ENCODE peak calls at places on chromosomes 16 and 17, in seven cellular contexts. B is transverse colon; A is cardiac muscle cell; P is AG04450; N is CD8-positive, alpha-beta memory T cell; K is tibial artery; D is psoas muscle. E is an unnamed sample.

GRCh38 chr16:49859139-49859947 is 3.4 kb upstream of the ZNF423 start:
- DNase-seq in P (no peak), K (peak; percentile 79), N (no peak), B (peak; percentile 67), D (peak; percentile 69), A (peak; percentile 75), E (no peak)

GRCh38 chr17:43667506-43668438 is 6.0 kb upstream of the MEOX1 start:
- DNase-seq in B (no peak), N (no peak), P (no peak), D (no peak), A (no peak), K (no peak), E (no peak)

GRCh38 chr17:79632432-79632735 is 21.5 kb upstream of the RBFOX3 start:
- DNase-seq in B (peak; percentile 1), A (no peak), K (peak; percentile 28), P (no peak), D (peak; percentile 12), N (no peak), E (no peak)

GRCh38 chr17:17860761-17861107 is 23.9 kb upstream of the SREBF1 start:
- DNase-seq in N (no peak), B (no peak), P (no peak), A (no peak), K (no peak), D (no peak), E (no peak)

GRCh38 chr17:2170023-2170422 is 115.1 kb downstream of the HIC1 start:
- DNase-seq in B (peak; percentile 39), D (no peak), N (no peak), P (no peak), A (no peak), K (no peak), E (peak; percentile 44)

GRCh38 chr16:54589326-54589725 is 302.7 kb upstream of the IRX3 start:
- DNase-seq in P (no peak), B (no peak), K (no peak), A (no peak), N (no peak), D (no peak), E (no peak)

GRCh38 chr17:42087042-42087701 is 11.1 kb downstream of the ZNF385C start:
- DNase-seq in K (no peak), B (no peak), D (no peak), A (no peak), N (no peak), P (no peak), E (no peak)

GRCh38 chr16:56525154-56525720 is 5.4 kb upstream of the BBS2 start:
- DNase-seq in A (peak; percentile 50), N (no peak), D (no peak), P (no peak), K (no peak), B (no peak), E (no peak)

GRCh38 chr17:28725660-28726395 is at the start of gene TLCD1:
- DNase-seq in B (peak; percentile 73), A (peak; percentile 89), K (peak; percentile 84), N (peak; percentile 71), D (peak; percentile 79), P (no peak), E (peak; percentile 65)

GRCh38 chr16:19419691-19420060 is 2.0 kb downstream of the TMC5 start:
- DNase-seq in K (no peak), A (peak; percentile 6), P (no peak), N (no peak), D (no peak), B (no peak), E (no peak)

GRCh38 chr17:2871205-2871604 is 75.0 kb downstream of the RAP1GAP2 start:
- DNase-seq in P (no peak), K (no peak), B (no peak), D (no peak), N (no peak), A (no peak), E (no peak)

GRCh38 chr17:72502940-72503341 is 382.1 kb downstream of the SOX9 start:
- DNase-seq in D (no peak), A (peak; percentile 50), N (no peak), P (no peak), K (no peak), B (no peak), E (no peak)
- H3K4me3 ChIP-seq in D (no peak overlapping the region), A (no peak overlapping the region), N (no peak overlapping the region), P (no peak overlapping the region), K (no peak overlapping the region), B (no peak overlapping the region), E (no peak overlapping the region)

GRCh38 chr16:23122107-23122506 is 27.1 kb downstream of the USP31 start:
- DNase-seq in A (no peak), D (no peak), P (no peak), K (no peak), B (no peak), N (no peak), E (no peak)

GRCh38 chr16:23120562-23120961 is 28.7 kb downstream of the USP31 start:
- DNase-seq in D (no peak), N (no peak), P (no peak), K (no peak), A (no peak), B (no peak), E (no peak)

GRCh38 chr16:23119570-23119969 is 29.7 kb downstream of the USP31 start:
- DNase-seq in B (no peak), P (no peak), N (no peak), D (no peak), K (no peak), A (peak; percentile 58), E (no peak)

GRCh38 chr16:23124315-23124714 is 24.9 kb downstream of the USP31 start:
- DNase-seq in B (no peak), D (peak; percentile 73), N (no peak), P (no peak), A (peak; percentile 62), K (no peak), E (no peak)

DNA sequence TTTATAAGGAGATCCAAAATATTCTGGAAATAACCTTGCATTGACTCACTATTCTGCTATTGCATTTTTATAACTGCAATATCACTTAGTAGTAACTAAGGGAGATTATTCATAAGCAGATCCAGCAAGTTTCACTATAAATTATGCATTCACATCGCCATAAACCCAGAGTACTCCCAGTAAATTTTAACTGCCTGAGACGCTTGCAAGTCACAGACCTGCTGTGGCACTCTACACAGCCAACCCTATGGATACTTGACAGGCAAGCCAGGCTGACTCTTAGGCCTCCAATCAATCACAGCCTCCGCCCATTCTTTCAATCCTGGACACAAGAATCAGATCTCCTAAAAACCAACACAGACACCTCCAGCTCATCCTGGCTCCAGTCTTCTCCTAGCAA is 28.2 kb downstream of the USP31 start:
- DNase-seq in D (no peak), A (no peak), K (no peak), B (no peak), N (no peak), P (no peak), E (no peak)
- H3K27ac ChIP-seq in D (no peak overlapping the region), A (no peak overlapping the region), K (peak overlapping the region; percentile 26), B (peak overlapping the region; percentile 69), N (no peak overlapping the region), P (no peak overlapping the region), E (no peak overlapping the region)

DNA sequence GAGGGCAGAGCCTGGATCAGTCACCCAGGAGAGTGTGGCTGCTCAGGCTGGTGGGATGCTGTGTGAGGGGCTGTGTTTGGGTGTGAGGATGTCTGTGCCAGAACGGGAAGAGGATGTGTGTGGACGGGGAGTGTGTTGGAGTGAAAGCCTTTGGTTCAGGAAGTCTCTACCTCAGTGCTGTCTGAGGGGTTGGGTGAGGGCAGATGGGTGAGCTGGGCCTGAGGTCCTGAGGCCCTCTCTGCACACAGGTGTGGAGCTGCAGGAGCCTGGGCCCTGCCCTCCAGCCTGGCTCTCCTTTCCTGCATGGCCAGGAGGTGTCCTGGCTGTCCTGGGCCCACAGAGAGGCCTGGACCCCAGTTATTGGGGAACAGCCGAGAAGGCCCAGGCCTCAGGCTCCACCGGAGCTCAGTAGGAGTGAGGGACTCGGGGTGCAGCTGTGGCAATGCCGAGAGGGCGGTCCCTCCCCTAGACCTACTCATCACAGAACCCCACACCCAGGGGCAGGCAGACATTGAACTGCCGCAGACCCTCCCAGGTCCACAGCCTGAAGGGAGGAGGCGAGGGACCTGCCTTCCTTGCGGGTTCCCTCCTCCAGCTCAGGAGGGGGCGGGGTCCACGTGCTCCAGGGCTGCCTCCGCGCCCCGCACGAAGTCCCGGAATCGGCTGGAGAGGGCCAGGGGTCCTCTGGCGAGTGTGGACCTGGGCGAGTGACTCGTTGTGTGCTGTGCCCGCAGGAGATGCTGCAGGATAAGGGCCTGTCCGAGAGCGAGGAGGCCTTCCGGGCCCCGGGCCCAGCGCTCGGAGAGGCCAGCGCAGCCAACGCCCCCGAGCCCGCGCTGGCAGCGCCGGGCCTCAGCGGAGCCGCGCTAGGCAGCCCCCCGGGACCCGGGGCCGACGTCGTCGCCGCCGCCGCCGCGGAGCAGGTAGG is 3.8 kb downstream of the TBX4 start:
- DNase-seq in K (no peak), B (no peak), A (no peak), N (no peak), D (no peak), P (no peak), E (no peak)
- H3K4me3 ChIP-seq in K (no peak overlapping the region), B (no peak overlapping the region), A (no peak overlapping the region), N (no peak overlapping the region), D (no peak overlapping the region), P (no peak overlapping the region), E (no peak overlapping the region)

GRCh38 chr17:81380117-81380516 is 15.1 kb upstream of the BAHCC1 start:
- DNase-seq in B (no peak), K (no peak), N (no peak), A (no peak), D (no peak), P (no peak), E (no peak)
- H3K27ac ChIP-seq in B (no peak overlapping the region), K (no peak overlapping the region), N (no peak overlapping the region), A (no peak overlapping the region), D (no peak overlapping the region), P (no peak overlapping the region), E (no peak overlapping the region)

DNA sequence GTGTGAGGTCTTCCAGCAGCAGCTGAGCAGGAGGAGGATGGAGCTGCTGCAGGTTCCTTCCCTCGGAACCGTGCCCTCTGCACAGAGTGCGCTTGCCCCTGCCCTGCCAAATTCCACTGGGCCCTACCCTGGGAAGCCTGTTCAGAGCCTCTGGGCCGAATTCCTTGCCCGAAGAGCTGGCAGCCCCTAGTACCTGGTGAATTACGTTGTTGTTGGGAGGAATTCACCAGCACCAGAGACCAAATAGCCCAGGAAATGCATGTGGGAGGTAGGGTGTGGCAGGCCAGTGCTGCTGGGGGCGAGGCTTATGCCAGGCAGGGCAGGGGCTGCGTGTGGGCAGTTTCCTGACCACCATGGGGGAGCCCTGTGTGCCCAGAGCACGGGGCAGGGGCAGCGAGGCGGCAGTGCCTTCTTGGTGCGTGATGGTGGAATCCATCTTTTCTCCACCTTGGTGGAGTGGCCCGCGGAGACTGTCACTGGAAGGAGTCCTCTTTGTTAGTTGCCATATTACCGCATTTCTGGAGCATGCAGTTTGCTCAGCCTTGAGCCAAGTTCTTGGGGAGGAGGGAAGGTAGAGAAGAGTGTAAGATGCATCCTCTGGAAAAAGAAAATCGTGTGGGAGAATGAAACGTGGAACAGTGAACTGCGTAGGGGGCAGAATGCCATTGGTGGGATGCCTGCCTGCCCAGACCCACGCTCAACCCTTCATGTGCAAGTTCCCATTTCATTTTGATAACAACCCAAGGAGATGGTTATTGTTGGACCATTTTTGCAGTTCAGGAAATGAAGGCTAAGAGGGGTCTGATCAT is 2.3 kb downstream of the MRC2 start:
- DNase-seq in N (no peak), B (no peak), K (no peak), A (peak; percentile 23), P (no peak), D (no peak), E (no peak)
- H3K4me3 ChIP-seq in N (no peak overlapping the region), B (no peak overlapping the region), K (peak overlapping the region; percentile 67), A (peak overlapping the region; percentile 44), P (peak overlapping the region; percentile 84), D (peak overlapping the region; percentile 67), E (no peak overlapping the region)